ENCODE peak calls at places on chromosomes 11 and 22, in seven cellular contexts. U is heart left ventricle; N is HTR-8/SVneo; K is A172; I is NCI-H2081 treated with DMSO at 0.1 percent for 48 hours; J is activated naive CD4-positive, alpha-beta T cell treated with anti-CD3 and anti-CD28 coated beads, Interleukin-2, amount 10 ng/mL, durations not matched to agents 7 days and 5 days; Q is endothelial cell. H is an unnamed sample.

GRCh38 chr11:44561275-44561781 is 4.1 kb upstream of the CD82 start:
- DNase-seq in U (no peak), N (no peak), K (peak), I (no peak), J (no peak), Q (no peak), H (no peak)

GRCh38 chr11:23991140-23991539 is 505.7 kb upstream of the LUZP2 start:
- DNase-seq in U (no peak), N (no peak), K (no peak), I (no peak), J (no peak), Q (no peak), H (no peak)

GRCh38 chr11:125626381-125626950 is 1.5 kb downstream of the CHEK1 start:
- DNase-seq in U (no peak), N (peak), K (no peak), I (no peak), J (peak), Q (no peak), H (no peak)

GRCh38 chr22:28710112-28710888 is 30.7 kb upstream of the TTC28 start:
- DNase-seq in U (no peak), N (peak), K (peak), I (no peak), J (no peak), Q (no peak), H (no peak)

GRCh38 chr22:45211848-45212247 is 28.8 kb downstream of the KIAA0930 start:
- DNase-seq in U (no peak), N (no peak), K (peak), I (no peak), J (no peak), Q (no peak), H (no peak)

GRCh38 chr11:79538775-79539174 is 97.9 kb upstream of the TENM4 start:
- DNase-seq in U (no peak), N (no peak), K (no peak), I (no peak), J (no peak), Q (no peak), H (no peak)

GRCh38 chr11:76506833-76507232 is 62.0 kb downstream of the EMSY start:
- DNase-seq in U (no peak), N (no peak), K (no peak), I (no peak), J (no peak), Q (no peak), H (no peak)

GRCh38 chr11:11380340-11380739 is 27.3 kb upstream of the CSNK2A3 start:
- DNase-seq in U (no peak), N (no peak), K (no peak), I (no peak), J (no peak), Q (no peak), H (no peak)

GRCh38 chr11:85918910-85919794 is 64.0 kb downstream of the CCDC83 start:
- DNase-seq in U (no peak), N (no peak), K (no peak), I (peak), J (no peak), Q (no peak), H (no peak)

GRCh38 chr11:83871013-83871412 is 584.8 kb upstream of the CCDC90B start:
- DNase-seq in U (no peak), N (no peak), K (no peak), I (no peak), J (no peak), Q (no peak), H (no peak)

H was measured in HL-60.